ENCODE peak calls at places on chromosome 11, in ten cellular contexts. X is GM23338; H is cardiac muscle cell; P is stimulated activated effector memory CD8-positive, alpha-beta T cell treated with anti-CD3 and anti-CD28 coated beads, Interleukin-12 subunit alpha, Interleukin-12 subunit beta, amount 100 ng/mL, for 72 hours; D is tibial artery; E is activated CD4-positive, alpha-beta T cell treated with anti-CD3 and anti-CD28 coated beads, Interleukin-2, amount 10 ng/mL, durations not matched to agents 7 days and 5 days; L is effector memory CD4-positive, alpha-beta T cell; J is activated CD8-positive, alpha-beta T cell treated with anti-CD3 and anti-CD28 coated beads, Interleukin-2, amount 10 ng/mL, durations not matched to agents 7 days and 5 days; B is GM10248; F is activated CD4-positive, alpha-beta memory T cell treated with anti-CD3 and anti-CD28 coated beads, Interleukin-2, amount 10 ng/mL, durations not matched to agents 7 days and 5 days. G is an unnamed sample.

GRCh38 chr11:129933866-129934265 is 38.5 kb upstream of the NFRKB start:
- DNase-seq in X (no peak), H (no peak), P (no peak), D (no peak), E (no peak), L (no peak), J (no peak), B (no peak), F (no peak), G (no peak)

GRCh38 chr11:103601230-103601846 is 435.1 kb upstream of the DDI1 start:
- DNase-seq in X (peak; percentile 83), H (peak; percentile 87), P (peak; percentile 53), D (no peak), E (peak; percentile 27), L (no peak), J (peak; percentile 46), B (peak; percentile 38), F (peak; percentile 35), G (peak; percentile 69)

GRCh38 chr11:67099841-67100324 is 19.2 kb upstream of the KDM2A start:
- DNase-seq in X (no peak), H (no peak), P (no peak), D (no peak), E (no peak), L (no peak), J (peak; percentile 31), B (peak; percentile 65), F (no peak), G (peak; percentile 30)

GRCh38 chr11:561148-562003 is 606 bp downstream of the RASSF7 start:
- DNase-seq in X (peak; percentile 50), H (no peak), P (no peak), D (no peak), E (peak; percentile 40), L (no peak), J (no peak), B (no peak), F (peak; percentile 41), G (peak; percentile 46)

GRCh38 chr11:32016111-32016510 is 74.8 kb upstream of the RCN1 start:
- DNase-seq in X (no peak), H (no peak), P (no peak), D (no peak), E (no peak), L (no peak), J (no peak), B (no peak), F (no peak), G (no peak)

GRCh38 chr11:12925520-12925919 is 83.6 kb upstream of the RASSF10 start:
- DNase-seq in X (no peak), H (no peak), P (no peak), D (no peak), E (no peak), L (no peak), J (no peak), B (no peak), F (no peak), G (no peak)

GRCh38 chr11:66189031-66189745 is 79.3 kb upstream of the RAB1B start:
- DNase-seq in X (no peak), H (no peak), P (no peak), D (no peak), E (no peak), L (no peak), J (no peak), B (no peak), F (no peak), G (no peak)

GRCh38 chr11:115541518-115541917 is 37.3 kb upstream of the CADM1 start:
- DNase-seq in X (no peak), H (no peak), P (no peak), D (no peak), E (no peak), L (no peak), J (no peak), B (no peak), F (no peak), G (no peak)

GRCh38 chr11:72721689-72722049 is 30.5 kb downstream of the ARAP1 start:
- DNase-seq in X (no peak), H (peak; percentile 62), P (peak; percentile 69), D (no peak), E (peak; percentile 46), L (peak; percentile 21), J (peak; percentile 59), B (no peak), F (peak; percentile 52), G (peak; percentile 53)

GRCh38 chr11:72700026-72700610 is 25.9 kb upstream of the PDE2A start:
- DNase-seq in X (no peak), H (peak; percentile 40), P (no peak), D (no peak), E (no peak), L (no peak), J (no peak), B (no peak), F (no peak), G (no peak)

G was measured in NAMALWA.